ENCODE peak calls at places on chromosomes 16 and 17, in ten cellular contexts. W is endothelial cell; P is neural progenitor cell; H is activated CD8-positive, alpha-beta T cell treated with anti-CD3 and anti-CD28 coated beads for 36 hours; J is tibial nerve; G is body of pancreas; V is pancreas; L is fibroblast of lung; K is ovary; N is BE2C. I is an unnamed sample.

GRCh38 chr16:89410794-89411309 is 79.5 kb downstream of the ANKRD11 start:
- DNase-seq in W (no peak), P (no peak), H (peak), J (peak), G (peak), V (peak), L (peak), K (peak), N (peak), I (no peak)

GRCh38 chr16:48395375-48395774 is 10.2 kb upstream of the SIAH1 start:
- DNase-seq in W (no peak), P (no peak), H (no peak), J (no peak), G (no peak), V (no peak), L (no peak), K (no peak), N (no peak), I (no peak)

GRCh38 chr17:57622886-57623433 is 122.1 kb downstream of the CCDC182 start:
- DNase-seq in W (peak), P (no peak), H (peak), J (no peak), G (no peak), V (no peak), L (peak), K (no peak), N (peak), I (no peak)

GRCh38 chr16:4244254-4244812 is 2.5 kb upstream of the SRL start:
- DNase-seq in W (no peak), P (peak), H (no peak), J (no peak), G (peak), V (no peak), L (no peak), K (no peak), N (peak), I (no peak)

GRCh38 chr17:3964203-3965122 is at the start of gene ATP2A3:
- DNase-seq in W (peak), P (peak), H (peak), J (no peak), G (peak), V (no peak), L (no peak), K (no peak), N (no peak), I (no peak)

GRCh38 chr17:14840616-14841231 is 424.4 kb downstream of the PMP22 start:
- DNase-seq in W (no peak), P (no peak), H (no peak), J (no peak), G (no peak), V (no peak), L (peak), K (no peak), N (no peak), I (no peak)

GRCh38 chr17:72053069-72053846 is 67.6 kb upstream of the SOX9 start:
- DNase-seq in W (no peak), P (peak), H (no peak), J (no peak), G (peak), V (no peak), L (no peak), K (no peak), N (no peak), I (peak)

GRCh38 chr16:17331071-17331521 is 139.7 kb downstream of the XYLT1 start:
- DNase-seq in W (no peak), P (no peak), H (no peak), J (peak), G (no peak), V (no peak), L (no peak), K (no peak), N (no peak), I (no peak)

GRCh38 chr17:4375039-4375748 is 8.7 kb upstream of the UBE2G1 start:
- DNase-seq in W (no peak), P (no peak), H (peak), J (no peak), G (no peak), V (no peak), L (no peak), K (no peak), N (no peak), I (no peak)

GRCh38 chr17:82703036-82703745 is 4.7 kb upstream of the RAB40B start:
- DNase-seq in W (no peak), P (no peak), H (no peak), J (no peak), G (no peak), V (no peak), L (no peak), K (no peak), N (no peak), I (no peak)

GRCh38 chr17:82703935-82704865 is 5.7 kb upstream of the RAB40B start:
- DNase-seq in W (no peak), P (no peak), H (no peak), J (no peak), G (no peak), V (no peak), L (no peak), K (no peak), N (no peak), I (no peak)

GRCh38 chr17:82699551-82699950 is 1.1 kb upstream of the RAB40B start:
- DNase-seq in W (no peak), P (no peak), H (no peak), J (no peak), G (no peak), V (no peak), L (no peak), K (no peak), N (no peak), I (no peak)

GRCh38 chr17:82704886-82705285 is 6.4 kb upstream of the RAB40B start:
- DNase-seq in W (no peak), P (no peak), H (no peak), J (no peak), G (no peak), V (no peak), L (no peak), K (no peak), N (no peak), I (no peak)

GRCh38 chr17:82702161-82702932 is 3.8 kb upstream of the RAB40B start:
- DNase-seq in W (no peak), P (no peak), H (no peak), J (no peak), G (no peak), V (no peak), L (no peak), K (no peak), N (no peak), I (no peak)
- TF ChIP-seq CTCF in W (no peak), P (no peak), H (no peak), J (no peak), G (no peak), V (no peak), L (no peak), K (no peak), N (no peak), I (no peak)

GRCh38 chr16:68089067-68089466 is 3.9 kb downstream of the NFATC3 start:
- DNase-seq in W (no peak), P (no peak), H (no peak), J (no peak), G (no peak), V (no peak), L (no peak), K (no peak), N (no peak), I (no peak)
- TF ChIP-seq CTCF in W (no peak), P (no peak), H (no peak), J (no peak), G (no peak), V (no peak), L (no peak), K (no peak), N (no peak), I (no peak)

GRCh38 chr17:750431-751037 is 1.5 kb downstream of the GEMIN4 start:
- DNase-seq in W (no peak), P (no peak), H (no peak), J (no peak), G (no peak), V (no peak), L (no peak), K (no peak), N (no peak), I (no peak)

GRCh38 chr17:752620-753219 is 656 bp upstream of the GEMIN4 start:
- DNase-seq in W (no peak), P (peak), H (peak), J (peak), G (peak), V (peak), L (peak), K (peak), N (peak), I (no peak)

GRCh38 chr17:753407-753806 is 1.3 kb upstream of the GEMIN4 start:
- DNase-seq in W (no peak), P (no peak), H (no peak), J (no peak), G (no peak), V (no peak), L (no peak), K (no peak), N (no peak), I (no peak)

GRCh38 chr17:751269-752001 is 629 bp downstream of the GEMIN4 start:
- DNase-seq in W (no peak), P (peak), H (peak), J (no peak), G (peak), V (peak), L (peak), K (no peak), N (no peak), I (no peak)

DNA sequence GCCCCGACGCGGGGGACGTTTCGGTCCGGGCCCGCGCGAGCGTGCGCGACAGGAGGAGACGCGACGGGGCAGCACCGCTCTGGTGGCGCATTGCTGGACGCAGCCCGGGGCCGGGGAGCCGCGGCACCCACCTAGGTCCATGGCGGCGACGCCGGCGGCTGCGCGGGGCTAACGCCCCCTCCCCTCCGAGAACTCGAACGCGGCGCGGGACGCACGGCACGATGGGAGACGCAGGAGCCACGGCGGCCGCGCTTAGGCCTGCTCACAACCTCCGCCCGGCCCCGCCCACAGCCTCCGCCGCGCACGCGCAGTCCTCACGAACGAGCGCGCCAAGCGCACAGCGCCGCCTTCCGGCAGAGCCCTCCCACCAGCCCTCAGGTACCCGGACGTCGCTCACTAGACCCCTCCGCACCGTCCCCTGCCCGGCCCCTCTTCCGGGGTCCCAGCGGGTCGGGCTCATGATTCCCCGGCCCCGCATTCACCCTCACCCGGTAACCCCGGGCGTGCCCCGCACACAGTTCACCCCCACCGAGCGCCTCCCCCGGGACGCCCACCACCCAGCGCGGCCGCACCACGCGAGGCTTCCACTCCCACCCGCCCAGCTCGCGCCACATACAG is at the start of gene GEMIN4:
- DNase-seq in W (peak), P (peak), H (peak), J (peak), G (peak), V (peak), L (peak), K (peak), N (peak), I (peak)
- TF ChIP-seq CTCF in W (peak), P (peak), H (peak), J (peak), G (peak), V (peak), L (peak), K (peak), N (peak), I (peak)

GRCh38 chr17:77147357-77147801 is 6.6 kb downstream of the SEC14L1 start:
- DNase-seq in W (no peak), P (no peak), H (no peak), J (no peak), G (peak), V (no peak), L (no peak), K (no peak), N (no peak), I (no peak)

GRCh38 chr17:77145209-77145608 is 4.4 kb downstream of the SEC14L1 start:
- DNase-seq in W (no peak), P (no peak), H (no peak), J (no peak), G (no peak), V (no peak), L (no peak), K (no peak), N (no peak), I (no peak)

GRCh38 chr17:77146882-77147281 is 6.1 kb downstream of the SEC14L1 start:
- DNase-seq in W (no peak), P (no peak), H (no peak), J (no peak), G (peak), V (peak), L (no peak), K (no peak), N (no peak), I (peak)

GRCh38 chr17:77144227-77144626 is 3.5 kb downstream of the SEC14L1 start:
- DNase-seq in W (no peak), P (no peak), H (no peak), J (no peak), G (peak), V (no peak), L (no peak), K (no peak), N (no peak), I (no peak)

DNA sequence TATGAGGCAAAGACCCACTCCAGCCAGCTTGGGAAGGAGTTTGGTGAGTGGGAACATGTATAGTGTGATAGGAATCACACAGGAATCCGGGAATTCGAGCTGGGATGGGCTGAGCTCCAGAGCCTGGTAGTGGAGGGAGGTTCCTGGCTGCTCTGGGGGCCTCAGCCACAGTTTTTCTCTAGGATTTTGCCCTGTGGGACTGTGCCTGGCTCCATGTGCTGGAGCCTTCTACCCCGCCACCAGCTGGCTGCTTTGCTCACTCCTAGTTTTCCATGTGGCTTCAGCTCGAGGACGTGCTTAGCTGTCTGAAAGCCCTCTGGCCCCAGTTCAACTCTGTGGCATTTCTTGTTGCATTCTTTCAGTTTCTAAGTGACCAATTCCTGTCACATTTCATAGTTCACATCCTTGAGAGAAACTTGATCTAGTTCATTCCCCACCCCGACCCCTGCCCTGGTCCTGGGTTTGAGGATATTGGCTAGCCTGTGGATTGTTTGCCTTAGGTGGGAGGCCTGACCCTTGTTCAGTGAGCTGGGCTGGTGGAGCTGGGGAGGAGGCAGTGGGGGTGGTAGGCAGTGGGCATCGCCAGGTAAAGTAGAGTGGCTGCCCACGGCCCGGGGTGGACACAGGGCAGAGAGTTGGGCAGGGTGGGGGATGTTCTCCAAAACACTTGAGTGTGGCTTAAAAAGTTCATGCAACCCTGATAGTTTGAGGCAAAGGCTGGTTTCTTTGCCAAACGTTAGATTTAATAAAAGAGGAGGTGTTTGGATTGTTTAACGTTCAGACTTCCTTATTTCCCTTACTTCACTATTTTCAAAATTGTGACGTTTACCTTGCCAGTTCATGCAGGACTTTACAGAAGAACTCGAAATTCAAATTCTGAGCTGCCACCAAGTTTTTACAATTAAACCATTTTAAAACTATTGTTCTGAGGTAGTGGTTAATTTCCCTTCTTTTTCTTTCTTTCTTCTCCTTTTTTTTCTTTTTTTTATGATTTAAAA is 5.2 kb downstream of the SEC14L1 start:
- DNase-seq in W (no peak), P (no peak), H (peak), J (peak), G (peak), V (peak), L (peak), K (no peak), N (peak), I (peak)
- TF ChIP-seq CTCF in W (no peak), P (peak), H (no peak), J (peak), G (no peak), V (no peak), L (peak), K (no peak), N (no peak), I (no peak)

GRCh38 chr17:8630227-8630801 is at the start of gene MYH10:
- DNase-seq in W (no peak), P (no peak), H (no peak), J (no peak), G (no peak), V (peak), L (no peak), K (no peak), N (no peak), I (no peak)
- TF ChIP-seq CTCF in W (no peak), P (peak), H (no peak), J (no peak), G (no peak), V (no peak), L (peak), K (peak), N (no peak), I (no peak)

I was measured in nephron progenitor cell.